ENCODE peak calls at places on chromosome 12, in eight cellular contexts. Y, W, P, K, M, U, A and D are unnamed samples.

GRCh38 chr12:28883406-28883997 is 265.6 kb upstream of the FAR2 start:
- DNase-seq in Y (no peak), W (no peak), P (no peak), K (no peak), M (peak), U (no peak), A (no peak), D (no peak)

GRCh38 chr12:16545836-16546235 is 60.1 kb downstream of the LMO3 start:
- DNase-seq in Y (no peak), W (no peak), P (no peak), K (no peak), M (no peak), U (no peak), A (no peak), D (no peak)

GRCh38 chr12:39852346-39852745 is 232.7 kb upstream of the ABCD2 start:
- DNase-seq in Y (no peak), W (no peak), P (no peak), K (no peak), M (peak), U (no peak), A (no peak), D (no peak)

GRCh38 chr12:62472472-62472871 is 5.8 kb downstream of the MON2 start:
- DNase-seq in Y (peak), W (no peak), P (no peak), K (peak), M (no peak), U (no peak), A (no peak), D (no peak)

GRCh38 chr12:89070603-89071002 is 281.7 kb downstream of the DUSP6 start:
- DNase-seq in Y (no peak), W (no peak), P (no peak), K (peak), M (no peak), U (no peak), A (no peak), D (no peak)

GRCh38 chr12:29546000-29546399 is 48.5 kb upstream of the OVCH1 start:
- DNase-seq in Y (no peak), W (no peak), P (no peak), K (no peak), M (peak), U (no peak), A (no peak), D (no peak)

GRCh38 chr12:1130164-1130563 is 139.1 kb downstream of the ERC1 start:
- DNase-seq in Y (peak), W (no peak), P (no peak), K (peak), M (no peak), U (no peak), A (peak), D (no peak)

GRCh38 chr12:102960766-102961487 is 3.5 kb downstream of the ASCL1 start:
- DNase-seq in Y (no peak), W (no peak), P (no peak), K (no peak), M (no peak), U (no peak), A (no peak), D (no peak)

GRCh38 chr12:79659961-79660431 is 30.8 kb downstream of the PAWR start:
- DNase-seq in Y (peak), W (no peak), P (no peak), K (no peak), M (no peak), U (no peak), A (no peak), D (no peak)

GRCh38 chr12:77957034-77957433 is 126.3 kb downstream of the NAV3 start:
- DNase-seq in Y (no peak), W (no peak), P (no peak), K (no peak), M (no peak), U (no peak), A (no peak), D (no peak)

GRCh38 chr12:49949866-49950265 is 671 bp upstream of the AQP2 start:
- DNase-seq in Y (no peak), W (no peak), P (no peak), K (no peak), M (no peak), U (no peak), A (no peak), D (no peak)

GRCh38 chr12:89507015-89507824 is 17.4 kb downstream of the GALNT4 start:
- DNase-seq in Y (no peak), W (no peak), P (no peak), K (no peak), M (no peak), U (no peak), A (peak), D (no peak)

GRCh38 chr12:27334052-27334720 is 1.6 kb downstream of the BMAL2 start:
- DNase-seq in Y (no peak), W (no peak), P (no peak), K (peak), M (no peak), U (no peak), A (no peak), D (no peak)

GRCh38 chr12:10982244-10982643 is 4.5 kb downstream of the TAS2R50 start:
- DNase-seq in Y (no peak), W (no peak), P (peak), K (no peak), M (no peak), U (peak), A (no peak), D (no peak)

GRCh38 chr12:14418526-14418925 is 53.0 kb downstream of the ATF7IP start:
- DNase-seq in Y (peak), W (no peak), P (no peak), K (peak), M (peak), U (no peak), A (no peak), D (no peak)

GRCh38 chr12:53481957-53482586 is 17.2 kb downstream of the MAP3K12 start:
- DNase-seq in Y (no peak), W (no peak), P (no peak), K (peak), M (no peak), U (no peak), A (no peak), D (no peak)

GRCh38 chr12:67002711-67003110 is 266.4 kb upstream of the CAND1 start:
- DNase-seq in Y (no peak), W (no peak), P (no peak), K (peak), M (no peak), U (no peak), A (no peak), D (no peak)

GRCh38 chr12:128813392-128813791 is 10.4 kb downstream of the SLC15A4 start:
- DNase-seq in Y (peak), W (no peak), P (no peak), K (no peak), M (no peak), U (no peak), A (no peak), D (no peak)

GRCh38 chr12:65756956-65757511 is 67.2 kb upstream of the HMGA2 start:
- DNase-seq in Y (peak), W (no peak), P (no peak), K (peak), M (peak), U (no peak), A (no peak), D (no peak)

GRCh38 chr12:62210422-62210821 is 49.8 kb upstream of the USP15 start:
- DNase-seq in Y (peak), W (no peak), P (peak), K (peak), M (peak), U (peak), A (peak), D (no peak)

GRCh38 chr12:57128519-57129247 is 400 bp downstream of the LRP1 start:
- DNase-seq in Y (no peak), W (no peak), P (no peak), K (no peak), M (no peak), U (no peak), A (no peak), D (no peak)

GRCh38 chr12:120757949-120758348 is 32.3 kb downstream of the ACADS start:
- DNase-seq in Y (no peak), W (no peak), P (no peak), K (no peak), M (no peak), U (no peak), A (no peak), D (no peak)

GRCh38 chr12:58302487-58303011 is 361.2 kb downstream of the ATP23 start:
- DNase-seq in Y (no peak), W (no peak), P (no peak), K (peak), M (no peak), U (no peak), A (peak), D (peak)

GRCh38 chr12:87795555-87795954 is 233.6 kb downstream of the C12orf50 start:
- DNase-seq in Y (no peak), W (no peak), P (no peak), K (no peak), M (no peak), U (no peak), A (no peak), D (no peak)

GRCh38 chr12:132151145-132151765 is 7.0 kb downstream of the NOC4L start:
- DNase-seq in Y (no peak), W (no peak), P (no peak), K (no peak), M (no peak), U (no peak), A (no peak), D (no peak)

GRCh38 chr12:2958432-2959193 is 584 bp upstream of the TEAD4 start:
- DNase-seq in Y (peak), W (no peak), P (no peak), K (peak), M (peak), U (no peak), A (peak), D (peak)

GRCh38 chr12:66688836-66689439 is 10.1 kb upstream of the GRIP1 start:
- DNase-seq in Y (peak), W (no peak), P (peak), K (peak), M (peak), U (peak), A (peak), D (peak)

GRCh38 chr12:39236994-39237393 is 205.9 kb downstream of the KIF21A start:
- DNase-seq in Y (no peak), W (no peak), P (no peak), K (peak), M (no peak), U (no peak), A (no peak), D (no peak)

GRCh38 chr12:112599871-112600270 is 181.1 kb downstream of the PTPN11 start:
- DNase-seq in Y (no peak), W (no peak), P (no peak), K (peak), M (no peak), U (no peak), A (no peak), D (no peak)

GRCh38 chr12:6222009-6222702 is 22.0 kb downstream of the CD9 start:
- DNase-seq in Y (no peak), W (no peak), P (no peak), K (peak), M (no peak), U (no peak), A (no peak), D (no peak)

GRCh38 chr12:93154753-93155475 is 222.8 kb upstream of the NUDT4 start:
- DNase-seq in Y (no peak), W (no peak), P (no peak), K (no peak), M (peak), U (no peak), A (no peak), D (no peak)

GRCh38 chr12:21677622-21678277 is 20.1 kb upstream of the LDHB start:
- DNase-seq in Y (no peak), W (no peak), P (no peak), K (no peak), M (peak), U (no peak), A (no peak), D (no peak)

GRCh38 chr12:51855586-51856428 is 7.3 kb upstream of the FIGNL2 start:
- DNase-seq in Y (peak), W (no peak), P (no peak), K (no peak), M (peak), U (no peak), A (no peak), D (no peak)

GRCh38 chr12:46382425-46382973 is 9.9 kb upstream of the SLC38A2 start:
- DNase-seq in Y (no peak), W (no peak), P (no peak), K (peak), M (no peak), U (no peak), A (peak), D (no peak)

GRCh38 chr12:49811961-49812401 is 16.2 kb downstream of the NCKAP5L start:
- DNase-seq in Y (no peak), W (no peak), P (no peak), K (no peak), M (no peak), U (no peak), A (no peak), D (no peak)